ENCODE peak calls at places on chromosomes 13 and 19, in four cellular contexts. S, B, I and L are unnamed samples.

GRCh38 chr19:18349524-18350128 is 9.2 kb downstream of the PGPEP1 start:
- DNase-seq in S (peak; percentile 52), B (no peak), I (peak; percentile 73), L (peak; percentile 46)

GRCh38 chr13:93338030-93338429 is 111.4 kb downstream of the GPC6 start:
- DNase-seq in S (no peak), B (no peak), I (no peak), L (no peak)

GRCh38 chr13:110882228-110882627 is 32.6 kb downstream of the ANKRD10 start:
- DNase-seq in S (no peak), B (no peak), I (no peak), L (no peak)

GRCh38 chr13:42720116-42720857 is 61.1 kb upstream of the FAM216B start:
- DNase-seq in S (peak; percentile 7), B (no peak), I (peak; percentile 100), L (peak; percentile 98)

GRCh38 chr19:38057954-38058690 is 151.1 kb downstream of the SIPA1L3 start:
- DNase-seq in S (no peak), B (no peak), I (no peak), L (no peak)

GRCh38 chr19:18659281-18660050 is 22.6 kb downstream of the KLHL26 start:
- DNase-seq in S (no peak), B (no peak), I (peak; percentile 43), L (no peak)

GRCh38 chr19:51186323-51186722 is 38.6 kb upstream of the CD33 start:
- DNase-seq in S (no peak), B (no peak), I (no peak), L (no peak)

GRCh38 chr13:44311011-44311481 is 62.6 kb upstream of the SERP2 start:
- DNase-seq in S (no peak), B (no peak), I (peak; percentile 55), L (no peak)

GRCh38 chr13:46507978-46508377 is 45.0 kb upstream of the LRCH1 start:
- DNase-seq in S (no peak), B (no peak), I (no peak), L (no peak)

GRCh38 chr13:74035881-74036280 is 98.3 kb downstream of the KLF12 start:
- DNase-seq in S (no peak), B (no peak), I (no peak), L (no peak)